ENCODE peak calls at places on chromosomes 2 and 18, in ten cellular contexts. One of them, this sample, is unnamed.

GRCh38 chr2:236871500-236872001 is 214.1 kb upstream of the COPS8 start:
- DNase-seq in ureter: peak
- DNase-seq in mesenteric fat pad: no peak
- DNase-seq in RPMI8226: no peak
- DNase-seq in amygdala: no peak
- DNase-seq in NCI-H2107: no peak
- DNase-seq in stimulated activated CD4-positive, alpha-beta T cell treated with anti-CD3 and anti-CD28 coated beads, Interleukin-4, amount 100 ng/mL, for 24 hours: no peak
- DNase-seq in stimulated activated naive CD8-positive, alpha-beta T cell treated with anti-CD3 and anti-CD28 coated beads, Interleukin-15, Interleukin-2, amounts not matched to agents 100 U/mL and 50 U/mL, for 24 hours: no peak
- DNase-seq in WTC11: no peak
- DNase-seq in lung microvascular endothelial cell: peak
- DNase-seq in this sample: no peak

GRCh38 chr2:202491514-202491913 is 115.4 kb downstream of the BMPR2 start:
- DNase-seq in ureter: no peak
- DNase-seq in mesenteric fat pad: no peak
- DNase-seq in RPMI8226: peak
- DNase-seq in amygdala: no peak
- DNase-seq in NCI-H2107: no peak
- DNase-seq in stimulated activated CD4-positive, alpha-beta T cell treated with anti-CD3 and anti-CD28 coated beads, Interleukin-4, amount 100 ng/mL, for 24 hours: no peak
- DNase-seq in stimulated activated naive CD8-positive, alpha-beta T cell treated with anti-CD3 and anti-CD28 coated beads, Interleukin-15, Interleukin-2, amounts not matched to agents 100 U/mL and 50 U/mL, for 24 hours: no peak
- DNase-seq in WTC11: no peak
- DNase-seq in lung microvascular endothelial cell: no peak
- DNase-seq in this sample: no peak

GRCh38 chr18:23683671-23684070 is 5.6 kb upstream of the LAMA3 start:
- DNase-seq in ureter: no peak
- DNase-seq in mesenteric fat pad: no peak
- DNase-seq in RPMI8226: no peak
- DNase-seq in amygdala: no peak
- DNase-seq in NCI-H2107: no peak
- DNase-seq in stimulated activated CD4-positive, alpha-beta T cell treated with anti-CD3 and anti-CD28 coated beads, Interleukin-4, amount 100 ng/mL, for 24 hours: no peak
- DNase-seq in stimulated activated naive CD8-positive, alpha-beta T cell treated with anti-CD3 and anti-CD28 coated beads, Interleukin-15, Interleukin-2, amounts not matched to agents 100 U/mL and 50 U/mL, for 24 hours: no peak
- DNase-seq in WTC11: no peak
- DNase-seq in lung microvascular endothelial cell: no peak
- DNase-seq in this sample: no peak

GRCh38 chr2:229566380-229566779 is 148.0 kb downstream of the DNER start:
- DNase-seq in ureter: no peak
- DNase-seq in mesenteric fat pad: no peak
- DNase-seq in RPMI8226: no peak
- DNase-seq in amygdala: no peak
- DNase-seq in NCI-H2107: no peak
- DNase-seq in stimulated activated CD4-positive, alpha-beta T cell treated with anti-CD3 and anti-CD28 coated beads, Interleukin-4, amount 100 ng/mL, for 24 hours: no peak
- DNase-seq in stimulated activated naive CD8-positive, alpha-beta T cell treated with anti-CD3 and anti-CD28 coated beads, Interleukin-15, Interleukin-2, amounts not matched to agents 100 U/mL and 50 U/mL, for 24 hours: no peak
- DNase-seq in WTC11: no peak
- DNase-seq in lung microvascular endothelial cell: no peak
- DNase-seq in this sample: no peak

GRCh38 chr2:71670430-71670795 is 217.1 kb downstream of the DYSF start:
- DNase-seq in ureter: no peak
- DNase-seq in mesenteric fat pad: no peak
- DNase-seq in RPMI8226: no peak
- DNase-seq in amygdala: no peak
- DNase-seq in NCI-H2107: no peak
- DNase-seq in stimulated activated CD4-positive, alpha-beta T cell treated with anti-CD3 and anti-CD28 coated beads, Interleukin-4, amount 100 ng/mL, for 24 hours: no peak
- DNase-seq in stimulated activated naive CD8-positive, alpha-beta T cell treated with anti-CD3 and anti-CD28 coated beads, Interleukin-15, Interleukin-2, amounts not matched to agents 100 U/mL and 50 U/mL, for 24 hours: no peak
- DNase-seq in WTC11: no peak
- DNase-seq in lung microvascular endothelial cell: no peak
- DNase-seq in this sample: no peak

GRCh38 chr2:147646999-147647588 is 197.7 kb upstream of the ACVR2A start:
- DNase-seq in ureter: no peak
- DNase-seq in mesenteric fat pad: no peak
- DNase-seq in RPMI8226: no peak
- DNase-seq in amygdala: no peak
- DNase-seq in NCI-H2107: no peak
- DNase-seq in stimulated activated CD4-positive, alpha-beta T cell treated with anti-CD3 and anti-CD28 coated beads, Interleukin-4, amount 100 ng/mL, for 24 hours: no peak
- DNase-seq in stimulated activated naive CD8-positive, alpha-beta T cell treated with anti-CD3 and anti-CD28 coated beads, Interleukin-15, Interleukin-2, amounts not matched to agents 100 U/mL and 50 U/mL, for 24 hours: no peak
- DNase-seq in WTC11: no peak
- DNase-seq in lung microvascular endothelial cell: no peak
- DNase-seq in this sample: peak

GRCh38 chr2:88048541-88048940 is 7.0 kb downstream of the KRCC1 start:
- DNase-seq in ureter: no peak
- DNase-seq in mesenteric fat pad: no peak
- DNase-seq in RPMI8226: no peak
- DNase-seq in amygdala: no peak
- DNase-seq in NCI-H2107: no peak
- DNase-seq in stimulated activated CD4-positive, alpha-beta T cell treated with anti-CD3 and anti-CD28 coated beads, Interleukin-4, amount 100 ng/mL, for 24 hours: no peak
- DNase-seq in stimulated activated naive CD8-positive, alpha-beta T cell treated with anti-CD3 and anti-CD28 coated beads, Interleukin-15, Interleukin-2, amounts not matched to agents 100 U/mL and 50 U/mL, for 24 hours: no peak
- DNase-seq in WTC11: no peak
- DNase-seq in lung microvascular endothelial cell: no peak
- DNase-seq in this sample: no peak

GRCh38 chr2:225670111-225670974 is 270.8 kb downstream of the NYAP2 start:
- DNase-seq in ureter: no peak
- DNase-seq in mesenteric fat pad: no peak
- DNase-seq in RPMI8226: no peak
- DNase-seq in amygdala: no peak
- DNase-seq in NCI-H2107: no peak
- DNase-seq in stimulated activated CD4-positive, alpha-beta T cell treated with anti-CD3 and anti-CD28 coated beads, Interleukin-4, amount 100 ng/mL, for 24 hours: no peak
- DNase-seq in stimulated activated naive CD8-positive, alpha-beta T cell treated with anti-CD3 and anti-CD28 coated beads, Interleukin-15, Interleukin-2, amounts not matched to agents 100 U/mL and 50 U/mL, for 24 hours: no peak
- DNase-seq in WTC11: no peak
- DNase-seq in lung microvascular endothelial cell: peak
- DNase-seq in this sample: peak

GRCh38 chr2:200585730-200586643 is at the start of gene AOX1:
- DNase-seq in ureter: peak
- DNase-seq in mesenteric fat pad: no peak
- DNase-seq in RPMI8226: no peak
- DNase-seq in amygdala: no peak
- DNase-seq in NCI-H2107: no peak
- DNase-seq in stimulated activated CD4-positive, alpha-beta T cell treated with anti-CD3 and anti-CD28 coated beads, Interleukin-4, amount 100 ng/mL, for 24 hours: peak
- DNase-seq in stimulated activated naive CD8-positive, alpha-beta T cell treated with anti-CD3 and anti-CD28 coated beads, Interleukin-15, Interleukin-2, amounts not matched to agents 100 U/mL and 50 U/mL, for 24 hours: peak
- DNase-seq in WTC11: peak
- DNase-seq in lung microvascular endothelial cell: peak
- DNase-seq in this sample: peak